ENCODE peak calls at places on chromosomes 4 and X, in ten cellular contexts. K is AG20443; G is COR-L47; I is breast epithelium; E is GM13977; P is CD8-positive, alpha-beta T cell; F is retinal pigment epithelial cell; H is activated naive CD8-positive, alpha-beta T cell treated with anti-CD3 and anti-CD28 coated beads, Interleukin-2, amount 50 U/mL, for 24 hours; R is activated CD8-positive, alpha-beta memory T cell treated with anti-CD3 and anti-CD28 coated beads for 48 hours; C is NCI-H460. Z is an unnamed sample.
A peak's percentile ranks its signal among the peaks of the same experiment; 100 is the strongest.

GRCh38 chr4:153374471-153374870 is 30.0 kb downstream of the MND1 start:
- DNase-seq in F (no peak), R (no peak), H (no peak), C (no peak), P (no peak), K (peak; percentile 35), E (no peak), G (no peak), I (no peak), Z (no peak)

GRCh38 chr4:185955817-185956542 is 113.0 kb upstream of the TLR3 start:
- DNase-seq in K (no peak), G (no peak), E (no peak), H (no peak), R (no peak), P (no peak), I (no peak), C (no peak), F (no peak), Z (no peak)

GRCh38 chrX:150361777-150362351 is 1.3 kb upstream of the MAMLD1 start:
- DNase-seq in H (peak; percentile 12), F (no peak), G (no peak), P (peak; percentile 16), E (no peak), C (no peak), K (peak; percentile 60), I (no peak), R (no peak), Z (peak; percentile 66)

GRCh38 chrX:107374831-107375230 is 74.6 kb upstream of the FRMPD3 start:
- DNase-seq in E (no peak), P (no peak), R (no peak), K (no peak), I (no peak), C (no peak), F (no peak), G (no peak), H (no peak), Z (no peak)

GRCh38 chrX:129613596-129613995 is 41.2 kb downstream of the APLN start:
- DNase-seq in G (no peak), P (no peak), F (no peak), K (no peak), I (no peak), E (no peak), C (no peak), R (no peak), H (no peak), Z (no peak)

GRCh38 chr4:182969651-182970279 is 52.6 kb upstream of the DCTD start:
- DNase-seq in I (no peak), H (no peak), E (no peak), C (no peak), K (no peak), R (no peak), P (no peak), G (peak; percentile 37), F (no peak), Z (no peak)

GRCh38 chrX:67604979-67605703 is 61.3 kb downstream of the AR start:
- DNase-seq in H (no peak), K (peak; percentile 67), P (no peak), G (no peak), F (no peak), I (no peak), C (no peak), R (no peak), E (no peak), Z (no peak)

GRCh38 chr4:37463457-37463856 is 218.9 kb downstream of the NWD2 start:
- DNase-seq in P (no peak), C (no peak), H (no peak), F (no peak), R (no peak), K (no peak), G (no peak), E (no peak), I (no peak), Z (no peak)

GRCh38 chr4:120964596-120964995 is 42.1 kb upstream of the PRDM5 start:
- DNase-seq in F (no peak), H (no peak), I (no peak), E (no peak), P (no peak), K (no peak), C (no peak), R (no peak), G (no peak), Z (no peak)

GRCh38 chr4:40316333-40316781 is 18.8 kb upstream of the CHRNA9 start:
- DNase-seq in C (peak; percentile 76), R (no peak), F (peak; percentile 82), I (no peak), G (no peak), P (no peak), E (peak; percentile 26), H (no peak), K (peak; percentile 66), Z (peak; percentile 31)

GRCh38 chr4:169311643-169312365 is 41.0 kb upstream of the SH3RF1 start:
- DNase-seq in G (peak; percentile 43), F (no peak), P (no peak), C (peak; percentile 40), K (peak; percentile 71), R (no peak), E (peak; percentile 56), H (no peak), I (no peak), Z (no peak)

GRCh38 chrX:40423299-40423698 is 157.5 kb upstream of the ATP6AP2 start:
- DNase-seq in K (peak; percentile 18), H (no peak), G (peak; percentile 3), E (no peak), F (peak; percentile 89), C (no peak), I (peak; percentile 43), R (no peak), P (no peak), Z (no peak)

GRCh38 chr4:86661418-86661817 is 67.3 kb downstream of the PTPN13 start:
- DNase-seq in C (no peak), I (no peak), G (no peak), P (no peak), H (no peak), K (no peak), E (no peak), R (no peak), F (no peak), Z (no peak)

GRCh38 chrX:9466115-9466495 is 1.2 kb downstream of the TBL1X start:
- DNase-seq in K (peak; percentile 42), G (peak; percentile 11), I (peak; percentile 27), H (peak; percentile 29), R (no peak), E (no peak), P (no peak), C (no peak), F (no peak), Z (peak; percentile 44)

GRCh38 chrX:107851215-107851614 is 25.5 kb downstream of the MID2 start:
- DNase-seq in P (no peak), G (no peak), I (no peak), C (no peak), R (no peak), H (no peak), E (no peak), K (peak; percentile 10), F (no peak), Z (no peak)

GRCh38 chr4:188821500-188821899 is 682.3 kb downstream of the TRIML1 start:
- DNase-seq in P (no peak), F (no peak), K (no peak), C (no peak), H (no peak), I (no peak), G (no peak), R (no peak), E (no peak), Z (no peak)

GRCh38 chr4:141746026-141746425 is 109.6 kb downstream of the IL15 start:
- DNase-seq in H (no peak), E (no peak), I (no peak), F (no peak), G (no peak), C (no peak), K (no peak), R (no peak), P (no peak), Z (no peak)

GRCh38 chr4:104966349-104967033 is 180.2 kb upstream of the TET2 start:
- DNase-seq in P (no peak), G (no peak), F (no peak), K (no peak), I (no peak), C (no peak), E (peak; percentile 65), R (no peak), H (no peak), Z (no peak)

GRCh38 chrX:12570859-12571501 is 220.2 kb upstream of the PRPS2 start:
- DNase-seq in I (no peak), K (no peak), R (no peak), H (no peak), F (no peak), C (no peak), E (no peak), P (no peak), G (peak; percentile 11), Z (no peak)

GRCh38 chr4:104064650-104065577 is 345.1 kb upstream of the TACR3 start:
- DNase-seq in C (peak; percentile 22), G (peak; percentile 68), H (no peak), K (peak; percentile 14), R (no peak), P (no peak), I (no peak), E (peak; percentile 13), F (no peak), Z (peak; percentile 45)

GRCh38 chr4:41257257-41257900 is 651 bp downstream of the UCHL1 start:
- DNase-seq in R (no peak), F (no peak), G (peak; percentile 99), H (peak; percentile 31), K (peak; percentile 79), P (no peak), E (peak; percentile 45), I (no peak), C (peak; percentile 69), Z (peak; percentile 92)

GRCh38 chr4:158958489-158959270 is 144.2 kb upstream of the RAPGEF2 start:
- DNase-seq in K (no peak), H (no peak), G (no peak), E (no peak), R (no peak), I (no peak), F (no peak), P (no peak), C (no peak), Z (no peak)

Z was measured in upper lobe of left lung.